ENCODE peak calls at places on chromosome 14, in seven cellular contexts. One of them, this sample, is unnamed.
A peak's percentile ranks its signal among the peaks of the same experiment; 100 is the strongest.

GRCh38 chr14:64213079-64213478 is 81.1 kb downstream of the ESR2 start:
- DNase-seq in SK-N-SH: no peak
- DNase-seq in H1: no peak
- DNase-seq in endothelial cell of umbilical vein: no peak
- DNase-seq in K562: no peak
- DNase-seq in HepG2: no peak
- DNase-seq in GM12878: no peak
- DNase-seq in this sample: no peak

GRCh38 chr14:89013098-89013504 is 188.7 kb downstream of the TTC8 start:
- DNase-seq in SK-N-SH: no peak
- DNase-seq in H1: no peak
- DNase-seq in endothelial cell of umbilical vein: peak; percentile 6
- DNase-seq in K562: peak; percentile 73
- DNase-seq in HepG2: peak; percentile 90
- DNase-seq in GM12878: no peak
- DNase-seq in this sample: peak; percentile 50

GRCh38 chr14:95197498-95198010 is 40.2 kb upstream of the DICER1 start:
- DNase-seq in SK-N-SH: no peak
- DNase-seq in H1: no peak
- DNase-seq in endothelial cell of umbilical vein: no peak
- DNase-seq in K562: no peak
- DNase-seq in HepG2: no peak
- DNase-seq in GM12878: no peak
- DNase-seq in this sample: no peak

GRCh38 chr14:74260525-74261233 is 21.4 kb downstream of the VSX2 start:
- DNase-seq in SK-N-SH: no peak
- DNase-seq in H1: no peak
- DNase-seq in endothelial cell of umbilical vein: no peak
- DNase-seq in K562: no peak
- DNase-seq in HepG2: no peak
- DNase-seq in GM12878: no peak
- DNase-seq in this sample: no peak

GRCh38 chr14:59130472-59130871 is 58.0 kb upstream of the DAAM1 start:
- DNase-seq in SK-N-SH: no peak
- DNase-seq in H1: no peak
- DNase-seq in endothelial cell of umbilical vein: no peak
- DNase-seq in K562: no peak
- DNase-seq in HepG2: no peak
- DNase-seq in GM12878: no peak
- DNase-seq in this sample: no peak

GRCh38 chr14:83473846-83474245 is 1940.2 kb upstream of the SEL1L start:
- DNase-seq in SK-N-SH: no peak
- DNase-seq in H1: no peak
- DNase-seq in endothelial cell of umbilical vein: peak; percentile 86
- DNase-seq in K562: no peak
- DNase-seq in HepG2: no peak
- DNase-seq in GM12878: no peak
- DNase-seq in this sample: no peak

GRCh38 chr14:101561145-101561896 is at the start of gene DIO3:
- DNase-seq in SK-N-SH: peak; percentile 72
- DNase-seq in H1: no peak
- DNase-seq in endothelial cell of umbilical vein: no peak
- DNase-seq in K562: no peak
- DNase-seq in HepG2: no peak
- DNase-seq in GM12878: no peak
- DNase-seq in this sample: peak; percentile 32

GRCh38 chr14:85423889-85424288 is 106.1 kb upstream of the FLRT2 start:
- DNase-seq in SK-N-SH: no peak
- DNase-seq in H1: no peak
- DNase-seq in endothelial cell of umbilical vein: no peak
- DNase-seq in K562: no peak
- DNase-seq in HepG2: no peak
- DNase-seq in GM12878: no peak
- DNase-seq in this sample: no peak

GRCh38 chr14:51430079-51430478 is 190.0 kb downstream of the TMX1 start:
- DNase-seq in SK-N-SH: no peak
- DNase-seq in H1: no peak
- DNase-seq in endothelial cell of umbilical vein: peak; percentile 29
- DNase-seq in K562: no peak
- DNase-seq in HepG2: no peak
- DNase-seq in GM12878: no peak
- DNase-seq in this sample: no peak

GRCh38 chr14:88553886-88554457 is 835 bp downstream of the PTPN21 start:
- DNase-seq in SK-N-SH: no peak
- DNase-seq in H1: no peak
- DNase-seq in endothelial cell of umbilical vein: peak; percentile 57
- DNase-seq in K562: no peak
- DNase-seq in HepG2: no peak
- DNase-seq in GM12878: no peak
- DNase-seq in this sample: no peak

GRCh38 chr14:63076476-63076875 is 31.2 kb upstream of the KCNH5 start:
- DNase-seq in SK-N-SH: no peak
- DNase-seq in H1: no peak
- DNase-seq in endothelial cell of umbilical vein: no peak
- DNase-seq in K562: no peak
- DNase-seq in HepG2: no peak
- DNase-seq in GM12878: no peak
- DNase-seq in this sample: no peak

GRCh38 chr14:90179357-90179756 is 77.0 kb upstream of the PSMC1 start:
- DNase-seq in SK-N-SH: peak; percentile 28
- DNase-seq in H1: no peak
- DNase-seq in endothelial cell of umbilical vein: no peak
- DNase-seq in K562: no peak
- DNase-seq in HepG2: no peak
- DNase-seq in GM12878: no peak
- DNase-seq in this sample: no peak

GRCh38 chr14:92480856-92481255 is 32.7 kb upstream of the RIN3 start:
- DNase-seq in SK-N-SH: no peak
- DNase-seq in H1: no peak
- DNase-seq in endothelial cell of umbilical vein: no peak
- DNase-seq in K562: no peak
- DNase-seq in HepG2: no peak
- DNase-seq in GM12878: no peak
- DNase-seq in this sample: no peak

GRCh38 chr14:24513009-24513408 is 4.9 kb upstream of the CMA1 start:
- DNase-seq in SK-N-SH: no peak
- DNase-seq in H1: no peak
- DNase-seq in endothelial cell of umbilical vein: peak; percentile 7
- DNase-seq in K562: no peak
- DNase-seq in HepG2: no peak
- DNase-seq in GM12878: no peak
- DNase-seq in this sample: no peak

DNA sequence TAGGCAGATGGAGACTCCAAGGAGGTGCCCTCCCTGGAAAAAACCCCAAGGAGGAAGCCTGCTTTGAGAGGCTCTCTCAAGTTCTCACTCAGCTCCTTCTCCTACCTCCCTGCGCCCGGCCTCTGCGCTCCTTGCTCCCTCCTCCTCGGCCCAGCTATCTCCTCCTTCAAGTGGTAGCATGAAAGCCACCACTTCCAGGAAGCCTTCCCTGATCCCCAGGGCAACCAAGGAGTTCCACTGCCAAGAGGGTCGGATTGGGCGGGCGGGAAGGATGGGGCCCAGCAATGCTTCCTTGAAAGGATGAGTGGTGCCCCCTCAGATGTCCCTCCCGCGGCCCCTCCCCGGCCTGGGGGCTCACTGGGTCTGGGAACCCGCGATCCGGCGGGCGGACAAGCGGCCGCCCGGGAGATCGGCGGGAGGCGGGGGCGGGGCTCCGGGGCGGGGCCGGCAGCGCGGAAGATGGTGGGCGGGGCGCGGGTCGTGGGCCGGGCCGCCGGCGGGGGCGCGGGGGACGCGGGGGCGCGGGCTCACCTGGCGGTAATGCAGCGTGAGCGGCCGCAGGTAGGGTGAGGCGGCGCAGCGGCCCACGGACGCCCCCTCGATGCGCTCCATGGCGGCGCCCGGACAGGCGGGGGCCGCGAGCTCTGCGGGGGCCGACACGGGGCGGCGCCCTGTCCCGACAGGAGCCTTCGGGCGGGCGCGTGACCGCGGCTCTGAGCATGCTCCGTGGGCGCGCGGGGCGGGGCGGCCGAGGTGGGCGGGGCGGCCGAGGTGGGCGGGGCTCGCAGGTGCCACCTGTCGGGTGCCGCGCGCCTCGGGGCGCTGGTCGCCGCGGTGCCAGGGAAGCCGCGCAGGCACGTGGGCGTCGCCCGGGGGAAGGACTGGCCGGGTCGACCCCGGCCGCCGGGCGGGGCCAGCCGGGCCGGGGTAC is at the start of gene NUDT14:
- DNase-seq in SK-N-SH: peak; percentile 96
- DNase-seq in H1: no peak
- DNase-seq in endothelial cell of umbilical vein: peak; percentile 57
- DNase-seq in K562: peak; percentile 83
- DNase-seq in HepG2: no peak
- DNase-seq in GM12878: no peak
- DNase-seq in this sample: peak; percentile 46
- TF ChIP-seq MAX in SK-N-SH: no peak
- TF ChIP-seq MAX in H1: no peak
- TF ChIP-seq MAX in endothelial cell of umbilical vein: no peak
- TF ChIP-seq MAX in K562: no peak
- TF ChIP-seq MAX in HepG2: no peak
- TF ChIP-seq MAX in GM12878: no peak
- TF ChIP-seq MAX in this sample: peak; percentile 88

GRCh38 chr14:91254456-91254855 is 10.0 kb upstream of the GPR68 start:
- DNase-seq in SK-N-SH: no peak
- DNase-seq in H1: no peak
- DNase-seq in endothelial cell of umbilical vein: no peak
- DNase-seq in K562: no peak
- DNase-seq in HepG2: no peak
- DNase-seq in GM12878: no peak
- DNase-seq in this sample: no peak

GRCh38 chr14:91255026-91255695 is 10.7 kb upstream of the GPR68 start:
- DNase-seq in SK-N-SH: no peak
- DNase-seq in H1: no peak
- DNase-seq in endothelial cell of umbilical vein: no peak
- DNase-seq in K562: no peak
- DNase-seq in HepG2: no peak
- DNase-seq in GM12878: no peak
- DNase-seq in this sample: no peak

GRCh38 chr14:91253795-91254323 is 9.4 kb upstream of the GPR68 start:
- DNase-seq in SK-N-SH: no peak
- DNase-seq in H1: no peak
- DNase-seq in endothelial cell of umbilical vein: no peak
- DNase-seq in K562: no peak
- DNase-seq in HepG2: no peak
- DNase-seq in GM12878: no peak
- DNase-seq in this sample: no peak

GRCh38 chr14:91250912-91251311 is 6.4 kb upstream of the GPR68 start:
- DNase-seq in SK-N-SH: no peak
- DNase-seq in H1: no peak
- DNase-seq in endothelial cell of umbilical vein: no peak
- DNase-seq in K562: no peak
- DNase-seq in HepG2: no peak
- DNase-seq in GM12878: no peak
- DNase-seq in this sample: no peak

DNA sequence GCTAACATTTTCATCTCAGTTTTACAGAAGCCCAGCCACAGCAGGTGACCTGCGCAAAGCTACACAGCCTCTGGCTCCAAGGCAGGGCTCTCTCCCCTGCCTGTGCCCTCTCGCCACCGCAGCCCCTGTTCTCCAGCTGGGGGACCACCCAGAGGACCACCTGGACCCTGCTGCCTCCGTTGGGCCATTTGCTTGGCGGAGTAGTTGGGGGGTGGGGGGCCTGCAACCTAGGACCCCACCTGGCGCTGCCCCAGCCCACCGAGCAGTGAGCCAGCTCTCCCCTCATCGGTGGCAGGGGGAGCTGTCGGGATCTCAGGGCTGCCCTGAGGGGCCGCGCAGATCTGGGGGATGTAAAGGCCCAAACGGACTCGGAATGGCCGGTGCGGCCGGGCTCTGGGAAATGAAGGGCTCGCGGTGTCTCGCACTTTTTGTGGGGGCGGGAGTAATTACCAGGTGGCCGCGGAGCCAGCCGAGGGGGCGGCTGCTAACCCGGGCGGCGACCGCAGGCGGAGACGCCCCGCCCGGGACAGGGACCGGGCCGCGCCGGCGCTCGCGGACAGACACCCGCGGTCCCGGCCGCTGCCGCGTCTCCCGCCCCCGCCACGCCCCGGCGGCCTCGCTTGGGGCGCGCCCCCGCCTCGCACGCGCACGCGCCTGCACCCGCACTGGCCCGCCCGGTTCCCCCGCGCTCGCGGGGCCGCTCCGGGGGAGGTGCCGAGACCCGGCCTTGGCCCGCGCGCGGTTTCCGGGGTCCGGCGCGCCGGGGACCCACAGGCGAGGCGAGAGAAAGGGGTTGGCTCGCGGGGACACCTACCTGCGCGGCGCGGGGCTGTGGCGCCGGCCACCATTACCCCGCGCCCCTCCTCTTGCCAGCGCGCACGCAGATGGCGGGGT is 8.6 kb upstream of the GPR68 start:
- DNase-seq in SK-N-SH: peak; percentile 79
- DNase-seq in H1: no peak
- DNase-seq in endothelial cell of umbilical vein: no peak
- DNase-seq in K562: peak; percentile 86
- DNase-seq in HepG2: no peak
- DNase-seq in GM12878: no peak
- DNase-seq in this sample: no peak
- H2AFZ ChIP-seq in SK-N-SH: peak overlapping the region; percentile 81
- H2AFZ ChIP-seq in H1: peak overlapping the region; percentile 88
- H2AFZ ChIP-seq in endothelial cell of umbilical vein: peak overlapping the region; percentile 69
- H2AFZ ChIP-seq in K562: peak overlapping the region; percentile 85
- H2AFZ ChIP-seq in HepG2: no peak overlapping the region
- H2AFZ ChIP-seq in GM12878: peak overlapping the region; percentile 56
- H2AFZ ChIP-seq in this sample: peak overlapping the region; percentile 48

GRCh38 chr14:68585690-68586089 is 207.2 kb downstream of the ZFP36L1 start:
- DNase-seq in SK-N-SH: peak; percentile 81
- DNase-seq in H1: no peak
- DNase-seq in endothelial cell of umbilical vein: no peak
- DNase-seq in K562: no peak
- DNase-seq in HepG2: no peak
- DNase-seq in GM12878: no peak
- DNase-seq in this sample: no peak
- TF ChIP-seq MAX in SK-N-SH: no peak
- TF ChIP-seq MAX in H1: no peak
- TF ChIP-seq MAX in endothelial cell of umbilical vein: no peak
- TF ChIP-seq MAX in K562: no peak
- TF ChIP-seq MAX in HepG2: no peak
- TF ChIP-seq MAX in GM12878: no peak
- TF ChIP-seq MAX in this sample: no peak

GRCh38 chr14:50020184-50020583 is 96.2 kb downstream of the VCPKMT start:
- DNase-seq in SK-N-SH: no peak
- DNase-seq in H1: no peak
- DNase-seq in endothelial cell of umbilical vein: no peak
- DNase-seq in K562: no peak
- DNase-seq in HepG2: no peak
- DNase-seq in GM12878: no peak
- DNase-seq in this sample: no peak

GRCh38 chr14:50020799-50021198 is 95.6 kb downstream of the VCPKMT start:
- DNase-seq in SK-N-SH: no peak
- DNase-seq in H1: no peak
- DNase-seq in endothelial cell of umbilical vein: peak; percentile 51
- DNase-seq in K562: no peak
- DNase-seq in HepG2: no peak
- DNase-seq in GM12878: no peak
- DNase-seq in this sample: no peak

GRCh38 chr14:50021261-50021660 is 95.1 kb downstream of the VCPKMT start:
- DNase-seq in SK-N-SH: no peak
- DNase-seq in H1: no peak
- DNase-seq in endothelial cell of umbilical vein: no peak
- DNase-seq in K562: no peak
- DNase-seq in HepG2: no peak
- DNase-seq in GM12878: peak; percentile 32
- DNase-seq in this sample: no peak

GRCh38 chr14:50015708-50016107 is 100.7 kb downstream of the VCPKMT start:
- DNase-seq in SK-N-SH: no peak
- DNase-seq in H1: no peak
- DNase-seq in endothelial cell of umbilical vein: no peak
- DNase-seq in K562: no peak
- DNase-seq in HepG2: no peak
- DNase-seq in GM12878: no peak
- DNase-seq in this sample: no peak

GRCh38 chr14:50018236-50019210 is 97.8 kb downstream of the VCPKMT start:
- DNase-seq in SK-N-SH: no peak
- DNase-seq in H1: no peak
- DNase-seq in endothelial cell of umbilical vein: peak; percentile 20
- DNase-seq in K562: no peak
- DNase-seq in HepG2: peak; percentile 83
- DNase-seq in GM12878: no peak
- DNase-seq in this sample: no peak
- H2AFZ ChIP-seq in SK-N-SH: peak overlapping the region; percentile 85
- H2AFZ ChIP-seq in H1: no peak overlapping the region
- H2AFZ ChIP-seq in endothelial cell of umbilical vein: no peak overlapping the region
- H2AFZ ChIP-seq in K562: no peak overlapping the region
- H2AFZ ChIP-seq in HepG2: no peak overlapping the region
- H2AFZ ChIP-seq in GM12878: no peak overlapping the region
- H2AFZ ChIP-seq in this sample: no peak overlapping the region